ENCODE peak calls at places on chromosomes 3 and 15, in four cellular contexts. A is esophagus squamous epithelium; K is cardiac muscle cell; V is activated CD8-positive, alpha-beta T cell treated with anti-CD3 and anti-CD28 coated beads for 36 hours. P is an unnamed sample.

GRCh38 chr3:48997102-48997637 is 7.1 kb downstream of the P4HTM start:
- DNase-seq in V (no peak), K (no peak), A (no peak), P (no peak)

GRCh38 chr15:31308185-31308639 is 18.4 kb upstream of the KLF13 start:
- DNase-seq in A (no peak), K (no peak), V (peak; percentile 66), P (no peak)

GRCh38 chr3:94336076-94336741 is 273.3 kb downstream of the NSUN3 start:
- DNase-seq in K (peak; percentile 57), V (no peak), A (no peak), P (no peak)

GRCh38 chr3:10366681-10367101 is 45.8 kb upstream of the SEC13 start:
- DNase-seq in A (no peak), K (peak; percentile 97), V (peak; percentile 60), P (no peak)

GRCh38 chr15:68054658-68055223 is 626 bp downstream of the PIAS1 start:
- DNase-seq in V (peak; percentile 47), A (no peak), K (peak; percentile 41), P (peak; percentile 92)

GRCh38 chr15:89731275-89731674 is 19.8 kb downstream of the MESP1 start:
- DNase-seq in K (no peak), A (no peak), V (no peak), P (no peak)

GRCh38 chr3:146072824-146073223 is 88.2 kb downstream of the PLOD2 start:
- DNase-seq in A (no peak), K (peak; percentile 54), V (no peak), P (no peak)

GRCh38 chr3:16836505-16837237 is 48.1 kb upstream of the PLCL2 start:
- DNase-seq in K (peak; percentile 51), V (no peak), A (no peak), P (no peak)

GRCh38 chr3:49529567-49529966 is 24.7 kb upstream of the BSN start:
- DNase-seq in V (peak; percentile 53), A (no peak), K (no peak), P (no peak)

GRCh38 chr3:3552741-3553140 is 246.5 kb upstream of the LRRN1 start:
- DNase-seq in A (no peak), V (no peak), K (no peak), P (no peak)

GRCh38 chr3:178325330-178325729 is 210.9 kb upstream of the KCNMB2 start:
- DNase-seq in K (peak; percentile 78), V (no peak), A (no peak), P (no peak)

GRCh38 chr15:59313703-59314332 is 58.9 kb downstream of the MYO1E start:
- DNase-seq in K (no peak), A (no peak), V (no peak), P (no peak)

GRCh38 chr15:56608140-56608778 is 125.0 kb downstream of the ZNF280D start:
- DNase-seq in A (no peak), K (no peak), V (peak; percentile 16), P (no peak)

GRCh38 chr3:83048556-83048955 is 1287.1 kb upstream of the GBE1 start:
- DNase-seq in V (no peak), A (no peak), K (no peak), P (no peak)
- TF ChIP-seq CTCF in V (no peak), A (no peak), K (no peak), P (no peak)

GRCh38 chr3:170553788-170554620 is 31.9 kb downstream of the SLC7A14 start:
- DNase-seq in V (no peak), A (no peak), K (peak; percentile 31), P (no peak)
- TF ChIP-seq CTCF in V (no peak), A (no peak), K (peak; percentile 20), P (no peak)

DNA sequence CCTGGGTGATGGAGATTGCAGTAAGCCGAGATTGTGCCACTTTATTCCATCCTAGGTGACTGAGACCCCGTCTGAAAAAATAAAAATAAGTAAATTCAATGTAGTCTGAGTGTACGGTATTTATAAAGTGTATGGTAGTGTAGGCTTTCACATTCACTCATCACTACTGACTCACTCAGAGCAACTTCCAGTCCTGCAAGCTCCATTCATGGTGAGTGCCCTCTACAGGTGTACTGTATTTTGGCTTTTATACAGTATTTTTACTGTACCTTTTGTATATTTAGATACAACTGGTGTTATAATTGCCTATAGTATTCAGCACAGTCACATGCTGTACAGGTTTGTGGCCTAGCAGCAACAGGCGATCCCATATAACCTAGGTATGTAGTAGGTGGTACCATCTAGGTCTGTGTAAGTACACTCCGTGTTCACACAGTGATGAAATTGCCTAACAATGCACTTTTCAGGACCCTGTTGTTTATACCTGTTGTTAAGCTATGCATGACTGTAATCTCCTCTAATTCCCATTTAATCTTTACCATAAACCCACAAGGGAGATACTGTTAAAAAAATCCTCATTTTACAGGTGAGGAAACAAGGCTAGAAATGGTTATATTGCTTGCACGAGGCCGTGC is 19.3 kb downstream of the CACNA1D start:
- DNase-seq in V (no peak), K (no peak), A (no peak), P (no peak)
- TF ChIP-seq CTCF in V (peak; percentile 26), K (no peak), A (no peak), P (no peak)

DNA sequence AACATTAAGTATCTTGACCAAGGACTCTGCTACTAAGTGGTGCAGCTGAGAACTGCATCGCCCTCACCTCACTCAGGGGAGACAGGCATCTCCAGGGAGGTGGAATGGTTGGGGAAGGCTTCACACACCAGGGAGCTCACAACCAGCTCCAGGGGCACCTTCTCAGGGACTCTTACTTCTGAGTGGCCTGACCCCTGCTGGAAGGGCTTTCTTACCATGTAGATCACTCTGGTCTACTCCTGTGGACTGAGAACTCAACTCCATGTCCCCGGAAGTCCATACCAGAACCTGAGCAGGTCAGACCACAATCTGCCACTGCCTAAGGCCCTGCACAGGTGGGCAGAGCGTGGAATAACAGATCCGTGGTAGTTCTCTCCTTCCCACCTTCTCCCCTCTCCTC is 140.5 kb downstream of the TLE3 start:
- DNase-seq in V (peak; percentile 9), K (no peak), A (no peak), P (no peak)
- TF ChIP-seq CTCF in V (no peak), K (no peak), A (no peak), P (no peak)

GRCh38 chr3:194967126-194968117 is 281.7 kb downstream of the FAM43A start:
- DNase-seq in V (no peak), K (peak; percentile 14), A (no peak), P (no peak)

GRCh38 chr3:194961555-194961954 is 275.9 kb downstream of the FAM43A start:
- DNase-seq in A (no peak), V (no peak), K (no peak), P (no peak)

GRCh38 chr3:194961149-194961548 is 275.5 kb downstream of the FAM43A start:
- DNase-seq in V (no peak), A (no peak), K (no peak), P (no peak)

GRCh38 chr3:194960446-194961032 is 274.9 kb downstream of the FAM43A start:
- DNase-seq in A (no peak), K (no peak), V (no peak), P (no peak)

GRCh38 chr3:194964809-194965208 is 279.1 kb downstream of the FAM43A start:
- DNase-seq in V (no peak), K (no peak), A (no peak), P (no peak)
- TF ChIP-seq CTCF in V (no peak), K (no peak), A (no peak), P (no peak)

GRCh38 chr3:127997961-127998360 is 54.3 kb upstream of the SEC61A1 start:
- DNase-seq in K (no peak), V (no peak), A (no peak), P (no peak)
- TF ChIP-seq CTCF in K (no peak), V (no peak), A (no peak), P (no peak)

GRCh38 chr3:123194552-123194951 is 7.2 kb upstream of the SEC22A start:
- DNase-seq in V (no peak), A (no peak), K (peak; percentile 41), P (peak; percentile 65)
- TF ChIP-seq CTCF in V (no peak), A (no peak), K (peak; percentile 54), P (peak; percentile 27)

GRCh38 chr15:75045332-75046015 is 22.1 kb downstream of the PPCDC start:
- DNase-seq in A (no peak), V (no peak), K (no peak), P (no peak)

GRCh38 chr15:75038948-75039533 is 15.7 kb downstream of the PPCDC start:
- DNase-seq in K (no peak), V (no peak), A (no peak), P (no peak)

GRCh38 chr15:75044258-75044878 is 21.0 kb downstream of the PPCDC start:
- DNase-seq in A (no peak), V (no peak), K (no peak), P (no peak)

GRCh38 chr15:75043509-75044257 is 20.3 kb downstream of the PPCDC start:
- DNase-seq in A (peak; percentile 59), K (peak; percentile 100), V (no peak), P (no peak)

GRCh38 chr15:75042730-75043508 is 19.5 kb downstream of the PPCDC start:
- DNase-seq in K (peak; percentile 48), V (peak; percentile 89), A (peak; percentile 70), P (peak; percentile 37)
- TF ChIP-seq CTCF in K (peak; percentile 50), V (peak; percentile 57), A (peak; percentile 61), P (no peak)

GRCh38 chr3:32154180-32154579 is 47.8 kb downstream of the GPD1L start:
- DNase-seq in K (no peak), A (no peak), V (no peak), P (no peak)
- TF ChIP-seq CTCF in K (peak; percentile 42), A (no peak), V (no peak), P (no peak)

GRCh38 chr3:157447026-157447694 is 10.5 kb downstream of the PTX3 start:
- DNase-seq in A (no peak), K (peak; percentile 76), V (no peak), P (no peak)
- TF ChIP-seq CTCF in A (peak; percentile 8), K (peak; percentile 75), V (no peak), P (no peak)

P was measured in glutamatergic neuron.